ENCODE peak calls at places on chromosomes 2 and 18, in nine cellular contexts. L is endodermal cell; Q is ovary; C is psoas muscle; X is neuronal stem cell; K is Karpas-422; S is CD4-positive, alpha-beta memory T cell; U is mammary epithelial cell; V is HAP-1. I is an unnamed sample.

GRCh38 chr2:112024246-112024645 is 30.8 kb upstream of the TMEM87B start:
- DNase-seq in U (no peak), S (no peak), X (no peak), K (no peak), L (no peak), V (no peak), C (no peak), Q (no peak), I (no peak)

GRCh38 chr2:62501794-62502500 is 4.0 kb downstream of the TMEM17 start:
- DNase-seq in V (no peak), S (no peak), Q (no peak), K (no peak), L (no peak), U (peak; percentile 54), C (no peak), X (no peak), I (no peak)

GRCh38 chr2:177314722-177315264 is 50.3 kb upstream of the NFE2L2 start:
- DNase-seq in S (no peak), U (no peak), K (peak; percentile 58), Q (no peak), C (no peak), X (no peak), L (peak; percentile 67), V (no peak), I (no peak)

GRCh38 chr18:28432350-28432749 is 255.4 kb upstream of the CDH2 start:
- DNase-seq in X (no peak), Q (no peak), S (no peak), K (no peak), V (no peak), C (no peak), U (no peak), L (no peak), I (no peak)

GRCh38 chr2:191899442-191899841 is 52.6 kb upstream of the CAVIN2 start:
- DNase-seq in L (no peak), V (no peak), S (no peak), X (no peak), C (no peak), U (peak; percentile 80), Q (no peak), K (no peak), I (no peak)

GRCh38 chr2:68463287-68463877 is 3.7 kb downstream of the FBXO48 start:
- DNase-seq in U (peak; percentile 48), C (no peak), V (peak; percentile 62), X (peak; percentile 53), K (peak; percentile 92), S (peak; percentile 59), Q (no peak), L (no peak), I (no peak)

GRCh38 chr2:63888490-63889402 is 47.0 kb downstream of the UGP2 start:
- DNase-seq in L (peak; percentile 82), K (peak; percentile 88), Q (no peak), S (peak; percentile 31), C (peak; percentile 56), U (peak; percentile 41), V (peak; percentile 54), X (peak; percentile 41), I (no peak)

GRCh38 chr2:12020833-12021469 is 274.5 kb downstream of the LPIN1 start:
- DNase-seq in U (no peak), V (no peak), X (no peak), Q (no peak), L (no peak), S (no peak), C (no peak), K (no peak), I (no peak)

GRCh38 chr2:218166791-218167190 is at the start of gene CXCR1:
- DNase-seq in C (no peak), L (no peak), V (no peak), U (peak; percentile 70), S (peak; percentile 57), Q (no peak), K (peak; percentile 50), X (no peak), I (peak; percentile 15)

GRCh38 chr2:127449898-127450297 is 31.7 kb downstream of the PROC start:
- DNase-seq in L (no peak), C (no peak), X (no peak), S (no peak), U (no peak), V (no peak), Q (no peak), K (no peak), I (no peak)

GRCh38 chr2:9991221-9991620 is 39.7 kb downstream of the GRHL1 start:
- DNase-seq in V (no peak), L (no peak), S (no peak), K (no peak), C (no peak), Q (no peak), X (no peak), U (no peak), I (no peak)

GRCh38 chr2:238225911-238226697 is 13.7 kb downstream of the HES6 start:
- DNase-seq in V (no peak), K (no peak), U (no peak), Q (peak; percentile 64), S (no peak), C (no peak), X (no peak), L (no peak), I (no peak)

GRCh38 chr2:12807907-12808810 is 91.4 kb downstream of the TRIB2 start:
- DNase-seq in L (no peak), X (no peak), S (no peak), V (no peak), Q (no peak), U (no peak), C (no peak), K (no peak), I (no peak)

GRCh38 chr18:31042068-31042390 is 513 bp downstream of the DSC3 start:
- DNase-seq in U (no peak), V (no peak), S (no peak), C (peak; percentile 26), K (no peak), X (peak; percentile 24), L (no peak), Q (no peak), I (no peak)

GRCh38 chr2:43067254-43068052 is 159.0 kb downstream of the ZFP36L2 start:
- DNase-seq in V (no peak), S (no peak), K (no peak), Q (peak; percentile 6), U (no peak), C (no peak), L (no peak), X (no peak), I (no peak)

GRCh38 chr2:148875387-148876051 is 492 bp downstream of the KIF5C start:
- DNase-seq in L (peak; percentile 52), K (peak; percentile 70), C (no peak), X (no peak), V (no peak), Q (no peak), U (no peak), S (no peak), I (no peak)

GRCh38 chr2:170052151-170052550 is 125.8 kb upstream of the MYO3B start:
- DNase-seq in K (no peak), L (no peak), V (no peak), C (no peak), S (no peak), Q (no peak), U (peak; percentile 17), X (no peak), I (no peak)

GRCh38 chr2:236614566-236614965 is 44.9 kb downstream of the ACKR3 start:
- DNase-seq in S (no peak), U (no peak), L (no peak), C (no peak), V (no peak), K (no peak), Q (no peak), X (no peak), I (no peak)

DNA sequence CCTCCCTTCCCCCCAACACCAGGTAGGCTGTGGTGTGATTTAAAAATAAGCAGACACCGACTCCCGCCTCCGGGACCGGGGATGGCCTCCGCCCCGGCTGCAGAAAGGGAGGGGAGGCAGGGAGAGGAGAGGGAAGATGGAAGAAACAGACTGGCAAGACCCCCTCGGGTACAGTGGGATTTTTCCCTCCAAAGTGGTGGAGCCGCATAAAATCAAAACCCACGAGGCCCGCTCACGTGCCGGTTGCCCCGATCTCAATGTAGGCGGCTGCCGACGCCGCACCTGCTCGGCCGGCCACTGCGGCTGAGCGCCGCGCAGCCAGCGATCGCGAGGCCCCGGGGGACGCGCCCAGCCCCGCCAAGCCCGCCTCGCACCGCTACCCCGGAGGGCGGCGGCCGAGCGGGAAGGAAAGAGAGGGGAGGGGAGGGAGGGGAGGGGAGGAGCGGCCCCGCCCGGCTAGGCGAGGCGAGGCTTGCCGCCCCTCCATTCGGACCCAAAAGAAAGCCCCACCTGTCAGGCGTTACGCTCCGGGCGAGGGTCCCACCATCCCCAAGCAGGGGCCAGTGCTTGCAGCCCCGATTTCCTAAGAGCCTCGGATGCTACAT is 804 bp downstream of the ADD2 start:
- DNase-seq in K (no peak), L (peak; percentile 87), V (peak; percentile 58), S (no peak), C (no peak), Q (no peak), U (no peak), X (no peak), I (no peak)
- H3K4me3 ChIP-seq in K (no peak overlapping the region), L (peak overlapping the region; percentile 81), V (peak overlapping the region; percentile 68), S (no peak overlapping the region), C (peak overlapping the region; percentile 61), Q (peak overlapping the region; percentile 24), U (no peak overlapping the region), X (peak overlapping the region; percentile 91), I (peak overlapping the region; percentile 62)

GRCh38 chr18:13621886-13622619 is 104.3 kb downstream of the FAM210A start:
- DNase-seq in Q (no peak), K (no peak), U (no peak), C (no peak), X (no peak), S (no peak), L (no peak), V (no peak), I (no peak)
- H3K4me1 ChIP-seq in Q (no peaks in the 10 kb centered on the region), K (peaks cover 67% of the 10 kb centered on the region), U (no peaks in the 10 kb centered on the region), C (no peaks in the 10 kb centered on the region), X (peaks cover 8% of the 10 kb centered on the region), S (peaks cover 2% of the 10 kb centered on the region), L (no peaks in the 10 kb centered on the region), V (no peaks in the 10 kb centered on the region), I (no peaks in the 10 kb centered on the region)

DNA sequence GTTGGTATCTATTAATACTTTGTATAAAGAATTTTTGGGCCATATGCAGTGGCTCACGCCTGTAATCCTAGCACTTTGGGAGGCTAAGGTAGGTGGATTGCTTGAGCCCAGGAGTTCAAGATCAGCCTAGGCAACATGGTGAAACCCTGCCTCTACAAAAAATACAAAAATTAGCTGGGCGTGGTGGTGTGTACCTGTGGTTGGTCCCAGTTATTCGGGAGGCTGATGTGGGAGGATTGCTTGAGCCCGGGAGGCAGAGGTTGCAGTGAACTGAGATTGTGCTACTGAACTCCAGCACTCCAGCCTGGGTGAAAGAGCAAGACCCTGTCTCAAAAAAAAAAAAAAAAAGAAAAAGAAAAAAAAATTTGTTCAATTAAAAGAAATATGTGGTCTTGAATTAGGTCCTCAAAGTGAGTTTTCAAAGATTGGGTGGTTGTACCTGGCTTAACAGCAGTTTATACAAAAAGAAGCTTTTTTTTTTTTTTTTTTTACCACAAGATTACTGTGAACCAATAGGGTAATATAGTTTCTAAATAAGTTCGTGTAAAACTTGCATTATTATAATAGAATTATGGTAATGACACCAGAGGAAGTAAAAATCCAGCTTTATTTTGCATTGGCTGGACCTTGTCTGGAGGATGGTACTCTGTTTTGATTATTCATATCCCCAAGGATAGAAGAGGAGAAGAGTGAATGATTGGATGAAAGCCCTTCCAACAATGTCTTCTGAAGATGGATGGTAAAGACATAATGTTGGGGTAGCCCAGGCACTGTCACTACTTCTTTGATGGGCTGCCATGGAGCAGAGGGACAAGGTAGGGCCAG is 210.3 kb downstream of the MYCN start:
- DNase-seq in K (no peak), V (no peak), S (no peak), Q (no peak), U (no peak), X (no peak), C (no peak), L (no peak), I (no peak)
- H3K4me3 ChIP-seq in K (no peak overlapping the region), V (no peak overlapping the region), S (no peak overlapping the region), Q (no peak overlapping the region), U (no peak overlapping the region), X (no peak overlapping the region), C (no peak overlapping the region), L (no peak overlapping the region), I (no peak overlapping the region)

GRCh38 chr2:25279091-25279651 is 62.6 kb downstream of the DNMT3A start:
- DNase-seq in L (no peak), K (peak; percentile 55), S (no peak), X (no peak), Q (peak; percentile 62), U (peak; percentile 85), V (no peak), C (peak; percentile 82), I (no peak)
- H3K4me1 ChIP-seq in L (no peaks in the 10 kb centered on the region), K (peaks cover 4% of the 10 kb centered on the region), S (peaks cover 60% of the 10 kb centered on the region), X (peaks cover 18% of the 10 kb centered on the region), Q (peaks cover 25% of the 10 kb centered on the region), U (peaks cover 26% of the 10 kb centered on the region), V (no peaks in the 10 kb centered on the region), C (peaks cover 24% of the 10 kb centered on the region), I (peaks cover 41% of the 10 kb centered on the region)

I was measured in effector memory CD4-positive, alpha-beta T cell.